ENCODE peak calls at places on chromosomes 2 and 18, in four cellular contexts. One of them, this sample, is unnamed.

GRCh38 chr18:73564073-73564472 is 583.6 kb downstream of the FBXO15 start:
- DNase-seq in WTC11: no peak
- DNase-seq in K562: no peak
- DNase-seq in HepG2: no peak
- DNase-seq in this sample: no peak

GRCh38 chr2:151162185-151162584 is 99.5 kb downstream of the RBM43 start:
- DNase-seq in WTC11: no peak
- DNase-seq in K562: no peak
- DNase-seq in HepG2: no peak
- DNase-seq in this sample: no peak

GRCh38 chr18:33210575-33211189 is 229.8 kb downstream of the CCDC178 start:
- DNase-seq in WTC11: no peak
- DNase-seq in K562: no peak
- DNase-seq in HepG2: peak
- DNase-seq in this sample: no peak

GRCh38 chr2:42298996-42299754 is 61.8 kb downstream of the COX7A2L start:
- DNase-seq in WTC11: no peak
- DNase-seq in K562: no peak
- DNase-seq in HepG2: no peak
- DNase-seq in this sample: no peak

GRCh38 chr2:66573412-66573811 is 138.5 kb downstream of the MEIS1 start:
- DNase-seq in WTC11: peak
- DNase-seq in K562: no peak
- DNase-seq in HepG2: no peak
- DNase-seq in this sample: no peak

GRCh38 chr2:189155795-189156194 is 23.8 kb downstream of the COL5A2 start:
- DNase-seq in WTC11: no peak
- DNase-seq in K562: no peak
- DNase-seq in HepG2: no peak
- DNase-seq in this sample: no peak

GRCh38 chr18:48949051-48949605 is 1.6 kb downstream of the SMAD7 start:
- DNase-seq in WTC11: no peak
- DNase-seq in K562: no peak
- DNase-seq in HepG2: no peak
- DNase-seq in this sample: no peak

GRCh38 chr2:33810046-33810835 is 211.1 kb upstream of the FAM98A start:
- DNase-seq in WTC11: no peak
- DNase-seq in K562: no peak
- DNase-seq in HepG2: no peak
- DNase-seq in this sample: no peak

GRCh38 chr2:30807249-30807648 is at the start of gene CAPN13:
- DNase-seq in WTC11: peak
- DNase-seq in K562: no peak
- DNase-seq in HepG2: no peak
- DNase-seq in this sample: no peak

GRCh38 chr2:26462100-26462499 is 15.8 kb downstream of the OTOF start:
- DNase-seq in WTC11: no peak
- DNase-seq in K562: no peak
- DNase-seq in HepG2: no peak
- DNase-seq in this sample: no peak

GRCh38 chr2:26461601-26462023 is 16.3 kb downstream of the OTOF start:
- DNase-seq in WTC11: no peak
- DNase-seq in K562: no peak
- DNase-seq in HepG2: no peak
- DNase-seq in this sample: no peak

GRCh38 chr2:26464390-26465265 is 13.3 kb downstream of the OTOF start:
- DNase-seq in WTC11: peak
- DNase-seq in K562: no peak
- DNase-seq in HepG2: no peak
- DNase-seq in this sample: no peak

GRCh38 chr2:26463252-26464207 is 14.4 kb downstream of the OTOF start:
- DNase-seq in WTC11: peak
- DNase-seq in K562: no peak
- DNase-seq in HepG2: peak
- DNase-seq in this sample: no peak

DNA sequence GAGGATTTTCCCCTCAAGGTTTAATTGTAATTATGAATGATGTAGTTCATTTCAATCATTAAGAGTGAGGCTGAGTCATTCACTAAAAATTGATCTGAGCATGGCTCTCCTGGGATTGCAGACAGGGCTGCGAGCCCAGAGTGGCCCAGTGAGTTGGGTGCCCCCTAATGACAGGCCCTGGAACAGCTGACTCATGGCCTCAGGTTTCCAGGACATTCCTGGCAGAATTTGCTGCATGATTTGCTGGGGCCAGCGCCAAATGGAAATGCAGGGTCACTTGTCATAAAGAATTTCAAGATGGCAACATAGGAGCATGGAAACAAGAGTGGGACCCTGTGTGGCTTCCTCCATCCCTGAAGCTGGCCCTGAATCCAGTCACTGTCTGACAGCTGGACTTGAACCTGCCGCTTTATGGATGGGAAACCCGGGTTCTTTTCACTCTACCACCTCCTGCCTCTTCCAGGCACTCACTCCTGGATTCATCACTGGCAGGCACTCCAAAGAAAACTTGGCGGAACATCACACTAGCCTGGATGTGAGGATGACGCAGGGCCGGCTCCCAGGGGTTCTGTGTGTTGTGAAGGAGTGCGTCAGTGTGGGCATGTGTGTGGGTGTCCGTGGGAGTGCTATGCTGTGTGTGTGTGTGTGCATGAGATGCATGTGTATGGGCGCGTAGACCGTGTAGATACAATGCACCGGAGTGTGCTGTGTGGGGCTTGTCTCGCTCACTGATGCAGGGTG is 15.2 kb downstream of the OTOF start:
- DNase-seq in WTC11: peak
- DNase-seq in K562: peak
- DNase-seq in HepG2: peak
- DNase-seq in this sample: no peak
- TF ChIP-seq CREM in WTC11: no peak
- TF ChIP-seq CREM in K562: peak
- TF ChIP-seq CREM in HepG2: no peak
- TF ChIP-seq CREM in this sample: no peak

DNA sequence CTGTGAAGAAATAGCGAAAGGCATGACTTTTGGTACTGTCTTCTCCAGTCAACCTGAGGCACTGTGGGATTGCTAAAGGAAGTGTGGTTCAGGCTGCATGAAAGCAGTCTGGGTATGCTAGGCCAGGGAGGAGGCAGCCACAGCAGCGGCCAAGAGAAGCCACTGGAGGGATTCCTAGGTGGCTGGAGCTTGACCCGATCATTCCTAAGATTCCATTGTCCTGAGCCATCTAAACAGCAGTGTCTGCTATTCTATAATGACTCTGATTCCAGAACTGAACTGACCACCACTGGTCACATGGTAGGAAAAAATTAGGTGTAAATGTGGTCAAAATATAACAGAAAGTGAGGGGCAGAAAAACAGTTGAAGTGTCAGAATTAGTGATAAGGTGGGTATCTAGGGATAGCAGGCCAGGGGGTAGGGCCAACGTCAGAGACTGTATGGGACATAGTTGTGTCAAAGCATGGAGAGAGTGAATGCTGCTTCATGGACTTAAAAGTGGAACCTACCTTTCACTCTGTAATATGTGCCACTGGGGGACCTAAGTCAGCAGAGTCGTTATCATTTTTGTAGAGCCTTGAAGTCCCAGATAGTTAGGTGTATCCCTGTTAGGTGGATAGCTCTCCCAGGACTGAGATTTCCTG is 204.6 kb downstream of the CTNNA2 start:
- DNase-seq in WTC11: peak
- DNase-seq in K562: no peak
- DNase-seq in HepG2: peak
- DNase-seq in this sample: no peak
- TF ChIP-seq CREM in WTC11: no peak
- TF ChIP-seq CREM in K562: no peak
- TF ChIP-seq CREM in HepG2: no peak
- TF ChIP-seq CREM in this sample: no peak

DNA sequence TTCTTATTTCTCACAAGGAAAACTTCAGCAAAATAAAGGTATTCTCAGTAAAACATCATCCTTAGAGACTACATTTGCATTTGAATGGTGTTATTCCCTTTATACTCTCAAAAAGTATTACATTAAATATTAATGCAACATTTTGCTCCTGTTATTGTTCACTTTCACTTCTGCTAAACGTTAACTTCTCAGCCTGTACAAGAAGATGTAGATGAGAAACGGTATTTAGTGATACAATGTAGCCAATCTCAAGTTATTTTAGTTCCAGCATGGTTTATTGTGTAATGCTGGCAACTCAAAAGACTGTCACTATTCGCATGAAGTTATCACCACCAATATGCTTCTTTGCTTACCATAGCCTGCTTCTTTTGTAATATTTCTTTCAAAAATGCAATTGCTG is 514.1 kb downstream of the CPS1 start:
- DNase-seq in WTC11: no peak
- DNase-seq in K562: no peak
- DNase-seq in HepG2: no peak
- DNase-seq in this sample: no peak
- TF ChIP-seq CREM in WTC11: no peak
- TF ChIP-seq CREM in K562: no peak
- TF ChIP-seq CREM in HepG2: no peak
- TF ChIP-seq CREM in this sample: no peak

GRCh38 chr2:58475756-58476155 is 234.6 kb upstream of the FANCL start:
- DNase-seq in WTC11: no peak
- DNase-seq in K562: no peak
- DNase-seq in HepG2: no peak
- DNase-seq in this sample: no peak
- TF ChIP-seq CREM in WTC11: no peak
- TF ChIP-seq CREM in K562: no peak
- TF ChIP-seq CREM in HepG2: no peak
- TF ChIP-seq CREM in this sample: no peak